ENCODE peak calls at places on chromosome 20, in six cellular contexts. Y is GM23338, S is fibroblast of lung, E is hepatocyte, P is DND-41, R is neuronal stem cell. B is an unnamed sample. For H3K4me1, the result is how much of the 10 kb centered on the place peaks cover.

GRCh38 chr20:46682063-46682821 is 7.0 kb downstream of the TP53RK start:
- DNase-seq in Y (no peak), R (no peak), P (no peak), S (no peak), E (no peak), B (no peak)

GRCh38 chr20:5845686-5846651 is 95.8 kb downstream of the SHLD1 start:
- DNase-seq in Y (peak), R (no peak), E (peak), P (no peak), S (peak), B (no peak)

GRCh38 chr20:53579581-53580375 is 13.9 kb downstream of the ZNF217 start:
- DNase-seq in R (no peak), Y (no peak), S (peak), P (no peak), E (peak), B (peak)

GRCh38 chr20:34791289-34792020 is 34.0 kb downstream of the NCOA6 start:
- DNase-seq in P (no peak), Y (peak), R (no peak), S (peak), E (peak), B (no peak)

GRCh38 chr20:58774214-58774613 is 76.5 kb downstream of the GNAS-AS1 start:
- DNase-seq in Y (no peak), E (no peak), R (no peak), P (no peak), S (no peak), B (no peak)

GRCh38 chr20:57526885-57527566 is 2.1 kb upstream of the CTCFL start:
- DNase-seq in R (no peak), S (no peak), Y (no peak), E (no peak), P (no peak), B (no peak)

GRCh38 chr20:44776977-44777376 is 31.3 kb downstream of the KCNK15 start:
- DNase-seq in Y (peak), R (peak), P (peak), E (peak), S (peak), B (no peak)

GRCh38 chr20:48360338-48360698 is 467.5 kb downstream of the PREX1 start:
- DNase-seq in S (no peak), R (no peak), P (no peak), Y (no peak), E (no peak), B (peak)

GRCh38 chr20:6501061-6501460 is 266.4 kb upstream of the BMP2 start:
- DNase-seq in P (no peak), S (peak), R (no peak), E (no peak), Y (no peak), B (no peak)

GRCh38 chr20:22944062-22944461 is 91.0 kb upstream of the SSTR4 start:
- DNase-seq in P (no peak), E (no peak), R (no peak), Y (no peak), S (no peak), B (no peak)

GRCh38 chr20:12838261-12838866 is 170.4 kb upstream of the SPTLC3 start:
- DNase-seq in E (no peak), Y (peak), R (no peak), P (peak), S (no peak), B (peak)

GRCh38 chr20:35318502-35319157 is 26.4 kb upstream of the FAM83C start:
- DNase-seq in R (no peak), E (peak), Y (no peak), P (no peak), S (peak), B (no peak)

GRCh38 chr20:45489083-45489531 is 19.6 kb downstream of the WFDC2 start:
- DNase-seq in P (no peak), R (no peak), S (peak), E (no peak), Y (peak), B (no peak)

GRCh38 chr20:6954219-6954618 is 186.7 kb downstream of the BMP2 start:
- DNase-seq in R (no peak), S (no peak), E (peak), Y (no peak), P (no peak), B (no peak)

GRCh38 chr20:63968928-63969760 is 586 bp downstream of the ZNF512B start:
- DNase-seq in Y (peak), E (no peak), P (peak), R (no peak), S (no peak), B (no peak)

GRCh38 chr20:17854307-17854903 is 114.2 kb downstream of the SNX5 start:
- DNase-seq in P (no peak), S (peak), R (no peak), Y (peak), E (peak), B (peak)

GRCh38 chr20:23050847-23051627 is 1.6 kb upstream of the THBD start:
- DNase-seq in E (peak), Y (peak), R (peak), S (peak), P (peak), B (no peak)

GRCh38 chr20:36202891-36203338 is 33.4 kb upstream of the AAR2 start:
- DNase-seq in E (peak), R (peak), P (peak), S (peak), Y (peak), B (peak)

GRCh38 chr20:14838663-14839650 is 501.5 kb upstream of the FLRT3 start:
- DNase-seq in E (peak), P (no peak), R (no peak), S (peak), Y (no peak), B (no peak)

GRCh38 chr20:35146299-35146921 is 726 bp downstream of the EDEM2 start:
- DNase-seq in E (peak), S (no peak), P (peak), Y (peak), R (no peak), B (peak)

GRCh38 chr20:46324960-46325703 is 16.8 kb upstream of the CDH22 start:
- DNase-seq in P (peak), Y (peak), E (peak), S (peak), R (no peak), B (peak)

GRCh38 chr20:25867776-25868649 is 171.4 kb upstream of the ZNF337 start:
- DNase-seq in R (no peak), S (peak), E (peak), P (no peak), Y (peak), B (no peak)
- H2AFZ ChIP-seq in R (no peak), S (peak), E (peak), P (no peak), Y (peak), B (no peak)

DNA sequence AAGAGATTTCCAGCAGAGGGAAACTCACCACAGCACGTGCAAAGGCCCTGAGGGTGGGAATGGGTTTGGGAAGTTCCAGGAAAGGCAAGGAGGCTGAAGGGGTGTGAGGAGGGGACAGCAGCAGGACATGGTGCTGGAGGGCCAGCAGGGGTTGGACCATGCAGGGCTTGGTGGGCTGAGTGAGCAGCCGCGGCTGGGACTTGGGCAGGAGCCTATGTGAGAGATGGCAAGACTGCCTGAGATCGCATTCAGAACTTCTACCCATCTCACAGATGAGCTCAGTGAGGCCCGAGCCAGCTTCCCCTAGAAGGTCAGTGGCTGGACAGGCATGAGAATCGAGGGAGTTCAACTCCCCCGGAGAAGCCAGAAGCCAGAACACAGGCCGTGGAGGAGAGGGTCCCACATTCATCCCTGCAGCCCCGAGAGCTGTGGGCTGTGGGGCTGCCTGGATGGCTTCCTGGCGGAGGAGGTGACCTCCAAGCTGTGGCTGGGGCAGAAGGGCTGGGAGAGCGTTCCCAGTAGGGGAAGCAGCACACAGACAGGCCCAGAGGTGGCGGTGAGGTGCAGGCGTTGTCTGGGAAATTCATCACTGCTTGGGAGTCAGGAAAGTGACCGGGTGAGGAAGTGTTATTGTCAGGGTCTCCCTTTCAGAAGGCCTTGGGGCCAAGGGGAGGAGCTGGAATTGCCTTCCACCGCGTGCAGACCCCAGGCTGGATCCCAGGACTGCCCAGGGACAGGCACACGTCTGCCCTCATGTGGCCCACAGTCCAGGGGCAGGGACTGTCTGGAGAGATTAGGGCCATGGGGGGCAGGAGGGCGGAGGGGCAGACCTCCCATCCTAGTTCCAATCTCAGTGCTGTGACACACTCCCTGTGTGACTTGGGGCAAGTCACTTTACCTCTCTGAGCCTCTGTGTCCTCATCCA is 103.8 kb downstream of the CEBPB start:
- DNase-seq in P (no peak), Y (no peak), S (no peak), R (no peak), E (no peak), B (no peak)
- H3K4me1 ChIP-seq in P (under half), Y (under half), S (under half), R (under half), E (under half), B (under half)

GRCh38 chr20:3472105-3472504 is 1.3 kb downstream of the ATRN start:
- DNase-seq in Y (no peak), P (no peak), E (peak), S (no peak), R (no peak), B (no peak)
- H2AFZ ChIP-seq in Y (peak), P (peak), E (peak), S (no peak), R (no peak), B (no peak)

GRCh38 chr20:33648396-33649004 is 13.6 kb upstream of the C20orf144 start:
- DNase-seq in P (no peak), S (no peak), R (no peak), E (no peak), Y (no peak), B (no peak)

GRCh38 chr20:33649201-33649631 is 12.9 kb upstream of the C20orf144 start:
- DNase-seq in P (no peak), Y (no peak), S (peak), R (no peak), E (no peak), B (no peak)

GRCh38 chr20:33646191-33646590 is 15.9 kb upstream of the C20orf144 start:
- DNase-seq in Y (no peak), R (no peak), P (no peak), E (no peak), S (no peak), B (no peak)

GRCh38 chr20:33645421-33645820 is 16.7 kb upstream of the C20orf144 start:
- DNase-seq in S (no peak), P (no peak), Y (no peak), E (no peak), R (no peak), B (no peak)

DNA sequence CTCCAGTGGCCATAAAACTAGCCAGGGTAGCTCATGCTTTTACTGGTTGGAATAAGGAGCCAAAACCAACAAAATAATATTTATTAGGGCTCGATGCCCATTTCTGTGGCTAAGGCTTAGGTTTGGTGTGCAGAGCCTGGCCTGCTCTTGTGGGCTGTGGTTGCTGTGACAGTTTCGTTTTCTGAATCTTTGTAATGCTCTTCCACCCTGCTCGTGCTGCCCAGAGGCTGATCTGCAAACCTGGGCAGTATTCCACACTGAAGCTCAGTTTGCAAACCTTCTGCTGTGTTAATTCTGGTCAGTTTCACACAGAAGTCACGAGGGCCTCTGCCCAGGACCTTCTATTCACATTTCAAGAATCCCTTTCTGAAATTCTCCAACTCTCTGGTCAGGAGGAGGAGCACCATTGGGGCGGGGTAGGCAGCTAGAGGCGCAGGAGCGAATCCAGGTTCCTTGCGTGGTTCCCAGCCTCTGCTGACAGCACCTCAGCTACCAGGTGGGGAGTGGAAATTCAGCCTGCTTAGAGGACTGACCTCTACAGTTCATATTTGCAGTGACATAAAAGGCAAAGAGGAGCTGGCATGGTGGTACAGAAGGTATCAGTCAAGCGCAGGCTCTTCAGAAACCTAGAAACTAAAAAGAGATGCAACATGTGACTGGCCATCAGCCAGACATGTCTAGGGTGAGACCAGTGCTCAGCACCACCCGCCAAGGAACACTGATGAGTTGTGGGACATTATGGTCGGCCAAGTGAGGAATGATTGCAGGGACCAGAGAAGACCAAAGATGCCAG is 14.3 kb upstream of the C20orf144 start:
- DNase-seq in P (no peak), Y (no peak), R (no peak), E (no peak), S (peak), B (no peak)
- H3K4me1 ChIP-seq in P (under half), Y (under half), R (under half), E (under half), S (under half), B (under half)

B was measured in OCI-LY7.